ENCODE peak calls at places on chromosome 3, in six cellular contexts. One of them, this sample, is unnamed.

GRCh38 chr3:107258285-107258684 is 119.0 kb upstream of the CCDC54 start:
- DNase-seq in A549: no peak
- DNase-seq in HCT116: no peak
- DNase-seq in heart right ventricle: no peak
- DNase-seq in thoracic aorta: no peak
- DNase-seq in Karpas-422: no peak
- DNase-seq in this sample: no peak

GRCh38 chr3:190252080-190252479 is 70.2 kb downstream of the CLDN1 start:
- DNase-seq in HCT116: no peak
- DNase-seq in A549: no peak
- DNase-seq in thoracic aorta: no peak
- DNase-seq in heart right ventricle: no peak
- DNase-seq in Karpas-422: no peak
- DNase-seq in this sample: peak; percentile 34

GRCh38 chr3:23096041-23096440 is 107.1 kb upstream of the UBE2E2 start:
- DNase-seq in A549: peak; percentile 25
- DNase-seq in heart right ventricle: no peak
- DNase-seq in Karpas-422: no peak
- DNase-seq in HCT116: no peak
- DNase-seq in thoracic aorta: no peak
- DNase-seq in this sample: no peak

GRCh38 chr3:78258798-78259197 is 1218.9 kb downstream of the ROBO2 start:
- DNase-seq in HCT116: no peak
- DNase-seq in heart right ventricle: no peak
- DNase-seq in Karpas-422: no peak
- DNase-seq in A549: no peak
- DNase-seq in thoracic aorta: no peak
- DNase-seq in this sample: no peak

GRCh38 chr3:186411994-186412393 is 50.0 kb upstream of the DGKG start:
- DNase-seq in thoracic aorta: no peak
- DNase-seq in A549: no peak
- DNase-seq in heart right ventricle: no peak
- DNase-seq in Karpas-422: no peak
- DNase-seq in HCT116: no peak
- DNase-seq in this sample: no peak

GRCh38 chr3:165753560-165753959 is 83.7 kb downstream of the BCHE start:
- DNase-seq in HCT116: no peak
- DNase-seq in Karpas-422: no peak
- DNase-seq in heart right ventricle: no peak
- DNase-seq in A549: no peak
- DNase-seq in thoracic aorta: no peak
- DNase-seq in this sample: no peak

GRCh38 chr3:177105623-177106022 is 91.7 kb downstream of the TBL1XR1 start:
- DNase-seq in A549: no peak
- DNase-seq in HCT116: no peak
- DNase-seq in Karpas-422: no peak
- DNase-seq in heart right ventricle: no peak
- DNase-seq in thoracic aorta: no peak
- DNase-seq in this sample: no peak

GRCh38 chr3:65829228-65829627 is 209.5 kb downstream of the MAGI1 start:
- DNase-seq in A549: no peak
- DNase-seq in heart right ventricle: no peak
- DNase-seq in HCT116: no peak
- DNase-seq in Karpas-422: no peak
- DNase-seq in thoracic aorta: no peak
- DNase-seq in this sample: no peak

GRCh38 chr3:130916507-130917167 is 22.8 kb downstream of the ATP2C1 start:
- DNase-seq in A549: no peak
- DNase-seq in thoracic aorta: no peak
- DNase-seq in Karpas-422: peak; percentile 91
- DNase-seq in heart right ventricle: no peak
- DNase-seq in HCT116: no peak
- DNase-seq in this sample: no peak

GRCh38 chr3:81758275-81758674 is 3.2 kb downstream of the GBE1 start:
- DNase-seq in A549: no peak
- DNase-seq in thoracic aorta: peak; percentile 20
- DNase-seq in heart right ventricle: no peak
- DNase-seq in Karpas-422: no peak
- DNase-seq in HCT116: no peak
- DNase-seq in this sample: no peak

GRCh38 chr3:186544281-186544680 is at the start of gene CRYGS:
- DNase-seq in A549: no peak
- DNase-seq in HCT116: no peak
- DNase-seq in heart right ventricle: no peak
- DNase-seq in thoracic aorta: no peak
- DNase-seq in Karpas-422: no peak
- DNase-seq in this sample: no peak

GRCh38 chr3:106193876-106194275 is 325.1 kb upstream of the CBLB start:
- DNase-seq in Karpas-422: no peak
- DNase-seq in thoracic aorta: no peak
- DNase-seq in HCT116: no peak
- DNase-seq in A549: no peak
- DNase-seq in heart right ventricle: no peak
- DNase-seq in this sample: no peak
- H3K27ac ChIP-seq in Karpas-422: no peak overlapping the region
- H3K27ac ChIP-seq in thoracic aorta: no peak overlapping the region
- H3K27ac ChIP-seq in HCT116: no peak overlapping the region
- H3K27ac ChIP-seq in A549: no peak overlapping the region
- H3K27ac ChIP-seq in heart right ventricle: no peak overlapping the region
- H3K27ac ChIP-seq in this sample: no peak overlapping the region

DNA sequence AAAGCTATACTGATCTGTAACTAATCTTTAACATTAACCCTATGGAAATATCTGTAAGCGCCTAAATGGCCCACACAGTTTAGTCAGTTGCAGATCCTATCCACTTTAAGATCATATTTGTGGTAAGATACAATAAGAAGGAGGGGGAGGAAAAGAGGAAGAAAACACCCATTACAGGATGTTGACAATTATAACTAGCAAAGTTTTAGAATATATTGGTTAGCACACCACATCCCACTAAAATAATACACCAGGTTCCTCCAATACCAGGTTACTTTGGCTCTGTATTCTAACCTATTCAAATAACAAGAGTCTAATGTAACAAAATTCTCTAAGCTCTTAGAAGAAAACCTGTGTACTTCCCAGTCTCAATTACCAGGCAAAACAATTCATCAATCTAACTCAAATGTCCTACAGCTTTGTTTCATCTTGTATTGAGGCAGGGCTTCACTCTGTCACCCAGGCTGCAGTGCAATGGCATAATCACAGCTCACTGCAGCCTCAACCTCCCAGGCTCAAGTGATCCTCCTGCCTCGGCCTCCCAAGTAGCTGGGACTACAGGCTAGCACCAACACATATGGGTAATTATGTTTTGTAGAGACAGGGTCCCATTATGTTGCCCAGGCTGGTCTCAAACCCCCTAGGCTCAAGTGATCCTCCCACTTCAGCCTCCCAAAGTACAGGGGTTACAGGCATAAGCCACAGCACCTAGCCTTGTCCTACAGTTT is 4.2 kb downstream of the SLC4A7 start:
- DNase-seq in thoracic aorta: no peak
- DNase-seq in heart right ventricle: no peak
- DNase-seq in A549: no peak
- DNase-seq in Karpas-422: peak; percentile 39
- DNase-seq in HCT116: no peak
- DNase-seq in this sample: no peak
- H3K27ac ChIP-seq in thoracic aorta: peak overlapping the region; percentile 23
- H3K27ac ChIP-seq in heart right ventricle: no peak overlapping the region
- H3K27ac ChIP-seq in A549: no peak overlapping the region
- H3K27ac ChIP-seq in Karpas-422: no peak overlapping the region
- H3K27ac ChIP-seq in HCT116: no peak overlapping the region
- H3K27ac ChIP-seq in this sample: peak overlapping the region; percentile 42

GRCh38 chr3:159795776-159796175 is 192.9 kb upstream of the IL12A start:
- DNase-seq in thoracic aorta: no peak
- DNase-seq in A549: no peak
- DNase-seq in Karpas-422: no peak
- DNase-seq in HCT116: no peak
- DNase-seq in heart right ventricle: no peak
- DNase-seq in this sample: no peak
- H3K27ac ChIP-seq in thoracic aorta: peak overlapping the region; percentile 87
- H3K27ac ChIP-seq in A549: no peak overlapping the region
- H3K27ac ChIP-seq in Karpas-422: no peak overlapping the region
- H3K27ac ChIP-seq in HCT116: no peak overlapping the region
- H3K27ac ChIP-seq in heart right ventricle: peak overlapping the region; percentile 61
- H3K27ac ChIP-seq in this sample: no peak overlapping the region

DNA sequence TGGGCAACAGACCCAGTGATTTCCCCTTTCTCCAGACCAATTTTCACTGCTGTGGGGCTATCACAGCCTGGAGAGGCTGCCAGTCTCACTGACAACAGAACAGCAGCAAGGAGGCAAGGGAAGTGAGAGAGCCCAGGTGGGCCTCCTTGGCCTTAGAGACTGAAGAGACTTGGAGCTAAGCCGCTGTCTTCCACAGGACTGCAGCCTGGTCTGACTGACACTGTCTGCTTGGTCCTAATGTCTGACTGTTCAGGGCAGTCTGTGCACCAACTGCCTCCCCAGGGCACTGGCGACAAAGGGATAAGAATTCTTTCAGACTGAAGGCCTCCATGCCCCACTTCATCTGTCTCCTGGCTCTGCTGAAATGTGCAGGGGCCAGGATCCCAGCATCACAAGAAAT is 11.5 kb downstream of the POMGNT2 start:
- DNase-seq in A549: no peak
- DNase-seq in heart right ventricle: no peak
- DNase-seq in thoracic aorta: no peak
- DNase-seq in Karpas-422: peak; percentile 74
- DNase-seq in HCT116: no peak
- DNase-seq in this sample: no peak
- H3K27ac ChIP-seq in A549: no peak overlapping the region
- H3K27ac ChIP-seq in heart right ventricle: no peak overlapping the region
- H3K27ac ChIP-seq in thoracic aorta: no peak overlapping the region
- H3K27ac ChIP-seq in Karpas-422: peak overlapping the region; percentile 98
- H3K27ac ChIP-seq in HCT116: no peak overlapping the region
- H3K27ac ChIP-seq in this sample: no peak overlapping the region

GRCh38 chr3:49799105-49799504 is 568 bp downstream of the CDHR4 start:
- DNase-seq in thoracic aorta: no peak
- DNase-seq in heart right ventricle: no peak
- DNase-seq in Karpas-422: no peak
- DNase-seq in A549: no peak
- DNase-seq in HCT116: no peak
- DNase-seq in this sample: no peak
- H3K27ac ChIP-seq in thoracic aorta: no peak overlapping the region
- H3K27ac ChIP-seq in heart right ventricle: no peak overlapping the region
- H3K27ac ChIP-seq in Karpas-422: no peak overlapping the region
- H3K27ac ChIP-seq in A549: peak overlapping the region; percentile 81
- H3K27ac ChIP-seq in HCT116: no peak overlapping the region
- H3K27ac ChIP-seq in this sample: no peak overlapping the region

GRCh38 chr3:13622356-13622755 is 73.4 kb downstream of the FBLN2 start:
- DNase-seq in thoracic aorta: no peak
- DNase-seq in heart right ventricle: no peak
- DNase-seq in Karpas-422: no peak
- DNase-seq in HCT116: no peak
- DNase-seq in A549: no peak
- DNase-seq in this sample: no peak
- H3K27ac ChIP-seq in thoracic aorta: no peak overlapping the region
- H3K27ac ChIP-seq in heart right ventricle: no peak overlapping the region
- H3K27ac ChIP-seq in Karpas-422: no peak overlapping the region
- H3K27ac ChIP-seq in HCT116: no peak overlapping the region
- H3K27ac ChIP-seq in A549: no peak overlapping the region
- H3K27ac ChIP-seq in this sample: no peak overlapping the region

This sample was measured in tibial nerve.